ENCODE peak calls at places on chromosomes 7 and 10, in four cellular contexts. H is AG09319, R is RWPE1, T is fibroblast of lung. N is an unnamed sample.

GRCh38 chr7:105219771-105220160 is 169.0 kb downstream of the SRPK2 start:
- DNase-seq in H (no peak), R (peak; percentile 80), T (peak; percentile 34), N (peak; percentile 71)

GRCh38 chr10:102678842-102679289 is 34.6 kb downstream of the TRIM8 start:
- DNase-seq in H (no peak), R (no peak), T (peak; percentile 70), N (peak; percentile 63)

GRCh38 chr10:89278034-89278535 is 23.8 kb upstream of the IFIT2 start:
- DNase-seq in H (peak; percentile 76), R (peak; percentile 95), T (peak; percentile 97), N (peak; percentile 98)

GRCh38 chr7:132575336-132575986 is 809 bp downstream of the PLXNA4 start:
- DNase-seq in H (peak; percentile 4), R (no peak), T (peak; percentile 66), N (no peak)

GRCh38 chr10:97117372-97117771 is 68.4 kb downstream of the SLIT1 start:
- DNase-seq in H (no peak), R (peak; percentile 53), T (peak; percentile 5), N (peak; percentile 37)

GRCh38 chr7:125670926-125671572 is 741.4 kb upstream of the POT1 start:
- DNase-seq in H (no peak), R (peak; percentile 3), T (peak; percentile 33), N (peak; percentile 57)

GRCh38 chr7:21412291-21412896 is 15.5 kb upstream of the SP4 start:
- DNase-seq in H (no peak), R (no peak), T (no peak), N (no peak)

GRCh38 chr10:112689327-112689726 is 242.3 kb downstream of the VTI1A start:
- DNase-seq in H (no peak), R (peak; percentile 16), T (peak; percentile 47), N (peak; percentile 20)

GRCh38 chr10:73589538-73590126 is 1.5 kb downstream of the USP54 start:
- DNase-seq in H (no peak), R (no peak), T (peak; percentile 8), N (no peak)

GRCh38 chr7:155885162-155886160 is 73.2 kb upstream of the SHH start:
- DNase-seq in H (no peak), R (peak; percentile 69), T (peak; percentile 86), N (peak; percentile 62)

GRCh38 chr10:86344714-86345161 is 21.9 kb downstream of the GRID1 start:
- DNase-seq in H (no peak), R (no peak), T (no peak), N (no peak)
- TF ChIP-seq CTCF in H (no peak), R (no peak), T (no peak), N (no peak)

GRCh38 chr7:67738-68395 is 124.5 kb upstream of the FAM20C start:
- DNase-seq in H (no peak), R (no peak), T (no peak), N (no peak)

GRCh38 chr7:66296-66695 is 126.1 kb upstream of the FAM20C start:
- DNase-seq in H (no peak), R (no peak), T (no peak), N (no peak)

GRCh38 chr7:66741-67140 is 125.6 kb upstream of the FAM20C start:
- DNase-seq in H (no peak), R (no peak), T (no peak), N (no peak)

GRCh38 chr7:65554-65953 is 126.8 kb upstream of the FAM20C start:
- DNase-seq in H (no peak), R (no peak), T (peak; percentile 53), N (peak; percentile 22)

DNA sequence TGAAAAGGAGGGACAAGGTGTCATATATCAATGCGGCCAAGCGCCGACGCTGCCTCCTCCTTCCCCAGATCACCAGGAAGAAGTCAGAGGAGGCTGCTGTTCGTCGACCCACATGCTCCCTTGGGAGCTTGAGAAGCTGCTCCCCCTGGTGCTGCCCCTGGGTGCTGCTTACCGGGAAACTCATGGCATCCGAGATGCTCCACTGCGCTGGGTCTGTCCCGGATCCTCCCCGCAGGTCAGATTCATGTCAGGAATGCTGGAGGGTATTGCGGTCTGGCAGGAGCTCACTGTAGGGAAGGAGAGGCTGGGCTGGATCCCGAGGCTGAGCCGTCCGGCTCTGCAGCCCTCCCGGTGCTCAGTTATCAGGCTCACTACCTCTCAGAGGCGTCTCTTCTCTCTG is 123.7 kb upstream of the FAM20C start:
- DNase-seq in H (peak; percentile 55), R (no peak), T (no peak), N (no peak)
- TF ChIP-seq CTCF in H (peak; percentile 54), R (no peak), T (peak; percentile 10), N (no peak)

GRCh38 chr10:92591550-92592140 is 1.3 kb upstream of the KIF11 start:
- DNase-seq in H (peak; percentile 84), R (peak; percentile 83), T (peak; percentile 94), N (peak; percentile 94)
- TF ChIP-seq CTCF in H (no peak), R (no peak), T (no peak), N (no peak)

GRCh38 chr10:17250736-17251135 is 22.7 kb downstream of the VIM start:
- DNase-seq in H (no peak), R (no peak), T (no peak), N (no peak)
- TF ChIP-seq CTCF in H (no peak), R (no peak), T (no peak), N (no peak)

GRCh38 chr7:101996131-101996691 is 178.8 kb downstream of the CUX1 start:
- DNase-seq in H (no peak), R (no peak), T (no peak), N (no peak)
- TF ChIP-seq CTCF in H (no peak), R (no peak), T (no peak), N (no peak)

DNA sequence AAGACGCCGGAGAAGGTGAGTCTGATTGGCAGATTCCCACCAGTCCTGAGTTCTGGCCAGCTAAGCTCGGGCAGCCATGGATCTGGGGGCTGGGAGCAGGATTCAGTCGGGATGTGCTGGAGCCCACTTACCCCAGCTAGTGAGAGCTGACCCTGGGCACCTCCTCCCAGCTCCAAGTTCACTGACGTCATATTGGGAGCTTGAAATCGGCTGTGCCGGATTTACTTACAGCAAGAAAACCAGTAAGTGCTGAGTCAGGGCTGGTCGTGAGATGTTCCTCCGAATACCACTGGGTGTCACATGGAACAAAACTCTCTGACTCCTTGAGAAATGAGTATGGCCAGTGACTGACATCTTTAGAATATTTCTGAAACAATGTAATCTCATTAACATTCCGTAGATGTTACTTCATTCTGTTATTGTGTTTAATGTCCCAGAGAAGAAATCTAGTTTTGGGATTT is 621.2 kb downstream of the SDK1 start:
- DNase-seq in H (peak; percentile 25), R (peak; percentile 70), T (peak; percentile 97), N (peak; percentile 85)
- TF ChIP-seq CTCF in H (no peak), R (peak; percentile 47), T (no peak), N (peak; percentile 57)

N was measured in MCF 10A.